ENCODE peak calls at places on chromosomes 6 and 20, in ten cellular contexts. I is heart left ventricle, H is dorsolateral prefrontal cortex, Y is foreskin keratinocyte, C is aorta, P is upper lobe of right lung, X is mesenchymal stem cell, R is sigmoid colon, N is A549, Z is H9. A is an unnamed sample.

GRCh38 chr20:25039697-25040437 is 18.1 kb downstream of the ACSS1 start:
- DNase-seq in I (peak; percentile 94), H (peak; percentile 78), Y (no peak), C (peak; percentile 86), P (peak; percentile 89), X (peak; percentile 4), R (peak; percentile 99), N (no peak), Z (no peak), A (no peak)

GRCh38 chr6:118403036-118403435 is 145.1 kb upstream of the PLN start:
- DNase-seq in I (no peak), H (no peak), Y (no peak), C (no peak), P (no peak), X (no peak), R (no peak), N (no peak), Z (no peak), A (no peak)

GRCh38 chr20:33654680-33655161 is 7.4 kb upstream of the C20orf144 start:
- DNase-seq in I (no peak), H (no peak), Y (no peak), C (no peak), P (no peak), X (no peak), R (peak; percentile 65), N (no peak), Z (no peak), A (no peak)

GRCh38 chr20:24406761-24407550 is 62.5 kb upstream of the SYNDIG1 start:
- DNase-seq in I (no peak), H (no peak), Y (peak; percentile 22), C (no peak), P (no peak), X (no peak), R (no peak), N (no peak), Z (peak; percentile 8), A (no peak)

GRCh38 chr20:51531141-51531710 is 11.3 kb downstream of the NFATC2 start:
- DNase-seq in I (no peak), H (no peak), Y (peak; percentile 92), C (no peak), P (no peak), X (no peak), R (no peak), N (peak; percentile 37), Z (no peak), A (peak; percentile 97)

GRCh38 chr6:146389740-146390139 is 153.9 kb upstream of the RAB32 start:
- DNase-seq in I (no peak), H (no peak), Y (no peak), C (no peak), P (no peak), X (no peak), R (no peak), N (no peak), Z (no peak), A (no peak)

GRCh38 chr6:3356056-3356823 is 97.5 kb downstream of the PSMG4 start:
- DNase-seq in I (peak; percentile 82), H (peak; percentile 63), Y (no peak), C (peak; percentile 90), P (peak; percentile 75), X (peak; percentile 71), R (peak; percentile 91), N (peak; percentile 68), Z (peak; percentile 93), A (peak; percentile 68)

GRCh38 chr6:35678814-35679213 is 9.9 kb downstream of the FKBP5 start:
- DNase-seq in I (no peak), H (no peak), Y (no peak), C (no peak), P (no peak), X (no peak), R (no peak), N (no peak), Z (no peak), A (no peak)

GRCh38 chr6:18444176-18444575 is 57.0 kb downstream of the RNF144B start:
- DNase-seq in I (no peak), H (no peak), Y (no peak), C (no peak), P (no peak), X (no peak), R (no peak), N (no peak), Z (no peak), A (no peak)

DNA sequence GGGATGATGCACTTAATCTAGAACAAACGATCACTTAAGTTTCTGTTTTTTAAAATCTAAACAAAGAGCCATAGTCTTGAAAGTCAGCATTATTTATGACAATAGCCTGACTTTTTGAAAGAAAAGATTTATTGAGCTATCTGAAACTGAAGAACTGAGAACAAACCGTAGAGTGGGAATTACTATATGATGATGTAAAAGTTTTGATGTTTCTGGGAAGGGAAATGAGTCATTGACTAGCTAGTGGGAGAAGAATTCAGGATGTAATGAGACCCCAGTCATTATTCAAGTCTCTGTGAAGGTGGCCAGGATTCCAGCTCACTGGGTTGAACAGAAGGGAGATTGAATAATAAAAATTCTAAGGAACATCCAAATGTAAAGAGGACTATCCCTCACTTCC is 83.4 kb upstream of the FABP7 start:
- DNase-seq in I (no peak), H (no peak), Y (peak; percentile 71), C (no peak), P (no peak), X (peak; percentile 84), R (no peak), N (no peak), Z (no peak), A (peak; percentile 32)
- H3K27ac ChIP-seq in I (no peak overlapping the region), H (no peak overlapping the region), Y (peak overlapping the region; percentile 99), C (no peak overlapping the region), P (no peak overlapping the region), X (peak overlapping the region; percentile 96), R (no peak overlapping the region), N (no peak overlapping the region), Z (no peak overlapping the region), A (no peak overlapping the region)

DNA sequence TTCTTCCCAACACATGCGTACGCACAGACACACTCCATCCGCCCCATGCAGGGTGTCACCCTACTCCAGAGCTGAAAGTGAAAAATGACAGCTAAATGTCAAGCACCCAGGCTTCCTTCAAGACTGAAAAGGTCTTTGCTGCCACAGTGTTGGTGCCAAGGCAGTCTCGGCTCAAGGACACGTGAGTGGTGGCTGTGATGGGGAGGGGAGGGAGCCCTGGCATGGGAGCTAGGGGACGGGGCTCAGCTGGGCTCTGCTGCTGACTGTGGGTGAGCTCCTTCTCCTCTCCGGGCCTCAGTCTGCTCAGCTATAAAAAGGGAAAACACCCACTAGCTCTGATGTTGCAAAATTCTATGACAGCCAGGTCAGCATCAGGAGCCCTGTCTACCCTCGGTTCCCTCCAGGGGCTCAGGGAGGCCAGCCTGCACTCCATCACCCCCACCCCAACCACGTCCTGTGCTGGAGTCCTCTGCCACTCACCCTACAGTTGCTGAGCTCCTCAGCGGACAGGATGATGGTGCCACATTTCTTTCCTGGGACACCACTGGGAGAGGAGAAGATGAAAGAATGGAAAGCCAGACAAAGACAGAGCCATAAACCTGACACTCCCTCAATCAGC is 47.6 kb downstream of the CPNE5 start:
- DNase-seq in I (no peak), H (no peak), Y (no peak), C (no peak), P (no peak), X (no peak), R (no peak), N (no peak), Z (no peak), A (no peak)
- H3K27ac ChIP-seq in I (no peak overlapping the region), H (no peak overlapping the region), Y (no peak overlapping the region), C (no peak overlapping the region), P (no peak overlapping the region), X (no peak overlapping the region), R (no peak overlapping the region), N (no peak overlapping the region), Z (no peak overlapping the region), A (no peak overlapping the region)

GRCh38 chr6:11197175-11197535 is 35.3 kb downstream of the NEDD9 start:
- DNase-seq in I (no peak), H (no peak), Y (no peak), C (no peak), P (no peak), X (peak; percentile 87), R (no peak), N (no peak), Z (no peak), A (no peak)

GRCh38 chr6:11198663-11199603 is 33.5 kb downstream of the NEDD9 start:
- DNase-seq in I (no peak), H (no peak), Y (no peak), C (no peak), P (no peak), X (peak; percentile 49), R (no peak), N (no peak), Z (no peak), A (no peak)

GRCh38 chr6:11196511-11197174 is 35.8 kb downstream of the NEDD9 start:
- DNase-seq in I (no peak), H (no peak), Y (no peak), C (no peak), P (no peak), X (peak; percentile 89), R (no peak), N (no peak), Z (no peak), A (no peak)

GRCh38 chr6:11200356-11200755 is 32.1 kb downstream of the NEDD9 start:
- DNase-seq in I (no peak), H (no peak), Y (no peak), C (no peak), P (no peak), X (no peak), R (no peak), N (no peak), Z (no peak), A (no peak)

GRCh38 chr6:11197846-11198245 is 34.6 kb downstream of the NEDD9 start:
- DNase-seq in I (no peak), H (no peak), Y (no peak), C (no peak), P (no peak), X (no peak), R (no peak), N (no peak), Z (no peak), A (no peak)
- H3K27ac ChIP-seq in I (no peak overlapping the region), H (no peak overlapping the region), Y (no peak overlapping the region), C (peak overlapping the region; percentile 83), P (peak overlapping the region; percentile 28), X (peak overlapping the region; percentile 93), R (no peak overlapping the region), N (peak overlapping the region; percentile 94), Z (no peak overlapping the region), A (no peak overlapping the region)

GRCh38 chr6:30626484-30627366 is at the start of gene ATAT1:
- DNase-seq in I (peak; percentile 92), H (peak; percentile 95), Y (peak; percentile 32), C (peak; percentile 92), P (peak; percentile 94), X (peak; percentile 87), R (peak; percentile 96), N (peak; percentile 82), Z (peak; percentile 94), A (peak; percentile 91)

GRCh38 chr6:30619561-30619960 is 1.9 kb downstream of the MRPS18B start:
- DNase-seq in I (no peak), H (no peak), Y (no peak), C (no peak), P (no peak), X (no peak), R (no peak), N (no peak), Z (no peak), A (no peak)

DNA sequence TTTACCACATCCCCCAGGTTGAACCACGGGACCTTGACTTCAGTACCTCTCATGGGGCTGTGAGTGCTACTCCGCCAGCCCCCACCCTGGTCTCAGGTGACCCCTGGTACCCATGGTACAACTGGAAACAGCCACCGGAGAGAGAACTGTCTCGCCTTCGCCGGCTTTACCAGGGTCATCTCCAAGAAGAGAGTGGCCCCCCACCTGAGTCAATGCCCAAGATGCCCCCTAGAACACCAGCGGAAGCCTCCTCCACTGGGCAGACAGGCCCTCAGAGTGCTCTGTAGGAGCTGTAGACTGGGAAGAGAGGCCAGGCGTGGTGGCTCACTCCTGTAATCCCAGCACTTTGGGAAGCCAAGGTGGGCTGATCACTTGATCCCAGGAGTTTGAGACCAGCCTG is 1.2 kb upstream of the ATAT1 start:
- DNase-seq in I (no peak), H (no peak), Y (no peak), C (no peak), P (no peak), X (no peak), R (no peak), N (no peak), Z (no peak), A (no peak)
- H3K27ac ChIP-seq in I (no peak overlapping the region), H (no peak overlapping the region), Y (no peak overlapping the region), C (no peak overlapping the region), P (no peak overlapping the region), X (no peak overlapping the region), R (peak overlapping the region; percentile 89), N (no peak overlapping the region), Z (no peak overlapping the region), A (peak overlapping the region; percentile 78)